ENCODE peak calls at places on chromosomes 4 and X, in four cellular contexts. One of them, this sample, is unnamed.

GRCh38 chr4:149719357-149719756 is 96.3 kb downstream of the IQCM start:
- DNase-seq in mesenchymal stem cell: peak
- DNase-seq in trophoblast cell: no peak
- DNase-seq in neuronal stem cell: no peak
- DNase-seq in this sample: no peak

GRCh38 chr4:19123681-19124080 is 1102.1 kb upstream of the LCORL start:
- DNase-seq in mesenchymal stem cell: no peak
- DNase-seq in trophoblast cell: no peak
- DNase-seq in neuronal stem cell: no peak
- DNase-seq in this sample: no peak

GRCh38 chr4:82643994-82644730 is 82.4 kb upstream of the TMEM150C start:
- DNase-seq in mesenchymal stem cell: no peak
- DNase-seq in trophoblast cell: no peak
- DNase-seq in neuronal stem cell: no peak
- DNase-seq in this sample: no peak

GRCh38 chr4:95360256-95360903 is 188.4 kb downstream of the UNC5C start:
- DNase-seq in mesenchymal stem cell: peak
- DNase-seq in trophoblast cell: no peak
- DNase-seq in neuronal stem cell: no peak
- DNase-seq in this sample: no peak

GRCh38 chr4:47741200-47741599 is 96.7 kb downstream of the CORIN start:
- DNase-seq in mesenchymal stem cell: peak
- DNase-seq in trophoblast cell: no peak
- DNase-seq in neuronal stem cell: no peak
- DNase-seq in this sample: no peak

GRCh38 chr4:168540865-168541607 is 44.2 kb downstream of the PALLD start:
- DNase-seq in mesenchymal stem cell: no peak
- DNase-seq in trophoblast cell: no peak
- DNase-seq in neuronal stem cell: no peak
- DNase-seq in this sample: no peak

GRCh38 chr4:89797117-89797516 is 39.8 kb downstream of the SNCA start:
- DNase-seq in mesenchymal stem cell: peak
- DNase-seq in trophoblast cell: no peak
- DNase-seq in neuronal stem cell: no peak
- DNase-seq in this sample: no peak

GRCh38 chr4:52838729-52839722 is 23.1 kb upstream of the RASL11B start:
- DNase-seq in mesenchymal stem cell: no peak
- DNase-seq in trophoblast cell: no peak
- DNase-seq in neuronal stem cell: no peak
- DNase-seq in this sample: no peak

GRCh38 chr4:135120190-135120589 is 918.6 kb upstream of the PABPC4L start:
- DNase-seq in mesenchymal stem cell: peak
- DNase-seq in trophoblast cell: no peak
- DNase-seq in neuronal stem cell: no peak
- DNase-seq in this sample: no peak

DNA sequence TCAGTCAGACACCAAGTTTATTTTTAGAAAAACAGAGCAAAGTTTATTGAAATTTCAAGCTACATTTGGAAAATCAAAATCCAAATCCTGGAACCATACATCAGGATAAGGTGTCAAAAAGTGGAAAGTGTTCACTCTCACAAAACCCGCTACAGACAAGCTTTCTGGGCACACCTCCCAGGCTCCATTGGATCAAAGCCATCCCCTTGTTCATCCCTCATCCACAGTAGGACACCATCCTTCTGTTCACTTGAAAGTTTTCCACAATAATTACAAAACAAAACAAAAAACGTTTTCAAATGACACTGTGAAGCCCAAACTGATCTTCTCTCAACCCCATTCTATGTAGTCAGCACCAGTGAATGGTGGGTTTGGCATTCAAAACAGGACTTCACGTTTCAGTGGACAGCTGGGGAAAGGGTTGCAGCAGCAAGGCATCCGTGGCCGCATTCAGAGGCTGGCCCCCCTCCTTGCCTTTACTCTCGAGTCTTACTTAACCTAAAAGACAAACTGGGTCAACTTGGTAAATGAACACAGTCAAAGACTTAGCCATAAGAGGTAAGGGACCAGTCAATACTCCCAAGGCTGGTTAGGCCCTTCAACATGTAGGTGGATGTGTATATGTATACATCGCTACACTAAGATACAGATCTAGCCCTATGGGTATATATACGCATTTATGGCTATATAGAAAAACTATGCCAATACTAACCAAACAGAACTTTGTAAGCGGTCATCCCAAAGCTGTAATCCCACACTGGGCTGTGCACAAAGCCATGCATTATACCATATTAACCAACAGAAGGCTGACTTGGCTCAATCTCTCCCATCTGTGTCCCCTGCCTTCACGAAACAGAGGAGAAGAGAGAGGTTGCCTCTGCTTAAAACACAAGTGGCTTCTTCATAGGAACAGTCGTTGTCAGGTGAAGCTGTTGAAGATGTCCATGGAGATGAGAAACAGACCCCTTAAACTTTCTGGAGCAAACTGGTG is 62.1 kb downstream of the TSC22D3 start:
- DNase-seq in mesenchymal stem cell: peak
- DNase-seq in trophoblast cell: no peak
- DNase-seq in neuronal stem cell: no peak
- DNase-seq in this sample: no peak
- H3K27ac ChIP-seq in mesenchymal stem cell: no peak
- H3K27ac ChIP-seq in trophoblast cell: no peak
- H3K27ac ChIP-seq in neuronal stem cell: no peak
- H3K27ac ChIP-seq in this sample: no peak

GRCh38 chr4:85905761-85906160 is 430.8 kb downstream of the ARHGAP24 start:
- DNase-seq in mesenchymal stem cell: no peak
- DNase-seq in trophoblast cell: no peak
- DNase-seq in neuronal stem cell: no peak
- DNase-seq in this sample: no peak
- H2AFZ ChIP-seq in mesenchymal stem cell: no peak
- H2AFZ ChIP-seq in trophoblast cell: no peak
- H2AFZ ChIP-seq in neuronal stem cell: no peak
- H2AFZ ChIP-seq in this sample: no peak

DNA sequence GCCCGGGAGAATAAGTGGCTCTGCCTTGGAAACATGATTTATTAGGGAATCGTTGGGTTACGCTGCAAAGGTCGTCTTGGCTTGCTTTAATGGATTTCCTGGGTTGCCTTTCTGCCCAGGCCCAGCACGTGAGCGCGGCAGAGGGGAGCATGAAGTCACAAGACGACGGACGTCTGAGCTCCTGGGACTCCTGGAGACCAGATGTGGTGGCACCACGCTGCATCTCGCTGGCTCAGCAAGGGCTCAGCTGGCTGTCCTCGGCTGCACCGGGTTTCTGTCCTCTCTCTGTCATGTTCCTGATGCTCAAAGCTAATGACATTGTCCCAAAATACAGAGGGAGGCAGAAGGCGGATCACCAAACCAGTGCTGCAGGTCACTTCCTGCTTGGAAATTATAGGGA is 61.1 kb downstream of the C4orf50 start:
- DNase-seq in mesenchymal stem cell: no peak
- DNase-seq in trophoblast cell: no peak
- DNase-seq in neuronal stem cell: no peak
- DNase-seq in this sample: peak
- H2BK12ac ChIP-seq in mesenchymal stem cell: no peak
- H2BK12ac ChIP-seq in trophoblast cell: no peak
- H2BK12ac ChIP-seq in neuronal stem cell: peak
- H2BK12ac ChIP-seq in this sample: no peak

DNA sequence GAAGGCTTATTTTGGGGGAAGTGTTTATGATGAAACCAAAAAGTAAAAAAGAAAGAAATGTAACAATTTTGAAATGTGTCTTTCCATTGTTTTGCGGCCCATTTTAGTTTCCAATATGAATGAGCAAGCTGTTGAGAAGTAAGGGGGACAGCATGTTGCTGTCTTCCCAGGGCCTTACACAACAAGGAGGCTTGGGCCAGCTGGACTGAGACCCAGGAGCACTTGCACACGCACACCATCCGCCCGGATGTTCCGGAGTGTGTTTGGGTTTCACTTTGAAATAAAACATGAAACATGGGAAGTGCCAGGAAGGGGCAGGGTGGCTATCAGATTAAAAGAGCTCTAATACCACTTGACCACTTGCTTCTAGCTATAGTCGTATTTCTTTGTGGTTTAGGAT is 144.3 kb downstream of the NHS start:
- DNase-seq in mesenchymal stem cell: no peak
- DNase-seq in trophoblast cell: no peak
- DNase-seq in neuronal stem cell: no peak
- DNase-seq in this sample: no peak
- H3K27ac ChIP-seq in mesenchymal stem cell: no peak
- H3K27ac ChIP-seq in trophoblast cell: no peak
- H3K27ac ChIP-seq in neuronal stem cell: no peak
- H3K27ac ChIP-seq in this sample: no peak

GRCh38 chr4:37815591-37815990 is 10.9 kb upstream of the PGM2 start:
- DNase-seq in mesenchymal stem cell: no peak
- DNase-seq in trophoblast cell: no peak
- DNase-seq in neuronal stem cell: no peak
- DNase-seq in this sample: no peak
- H2AFZ ChIP-seq in mesenchymal stem cell: no peak
- H2AFZ ChIP-seq in trophoblast cell: no peak
- H2AFZ ChIP-seq in neuronal stem cell: no peak
- H2AFZ ChIP-seq in this sample: no peak

GRCh38 chr4:2073808-2074481 is 14.8 kb downstream of the NAT8L start:
- DNase-seq in mesenchymal stem cell: no peak
- DNase-seq in trophoblast cell: no peak
- DNase-seq in neuronal stem cell: no peak
- DNase-seq in this sample: peak
- H2BK12ac ChIP-seq in mesenchymal stem cell: no peak
- H2BK12ac ChIP-seq in trophoblast cell: no peak
- H2BK12ac ChIP-seq in neuronal stem cell: no peak
- H2BK12ac ChIP-seq in this sample: no peak

DNA sequence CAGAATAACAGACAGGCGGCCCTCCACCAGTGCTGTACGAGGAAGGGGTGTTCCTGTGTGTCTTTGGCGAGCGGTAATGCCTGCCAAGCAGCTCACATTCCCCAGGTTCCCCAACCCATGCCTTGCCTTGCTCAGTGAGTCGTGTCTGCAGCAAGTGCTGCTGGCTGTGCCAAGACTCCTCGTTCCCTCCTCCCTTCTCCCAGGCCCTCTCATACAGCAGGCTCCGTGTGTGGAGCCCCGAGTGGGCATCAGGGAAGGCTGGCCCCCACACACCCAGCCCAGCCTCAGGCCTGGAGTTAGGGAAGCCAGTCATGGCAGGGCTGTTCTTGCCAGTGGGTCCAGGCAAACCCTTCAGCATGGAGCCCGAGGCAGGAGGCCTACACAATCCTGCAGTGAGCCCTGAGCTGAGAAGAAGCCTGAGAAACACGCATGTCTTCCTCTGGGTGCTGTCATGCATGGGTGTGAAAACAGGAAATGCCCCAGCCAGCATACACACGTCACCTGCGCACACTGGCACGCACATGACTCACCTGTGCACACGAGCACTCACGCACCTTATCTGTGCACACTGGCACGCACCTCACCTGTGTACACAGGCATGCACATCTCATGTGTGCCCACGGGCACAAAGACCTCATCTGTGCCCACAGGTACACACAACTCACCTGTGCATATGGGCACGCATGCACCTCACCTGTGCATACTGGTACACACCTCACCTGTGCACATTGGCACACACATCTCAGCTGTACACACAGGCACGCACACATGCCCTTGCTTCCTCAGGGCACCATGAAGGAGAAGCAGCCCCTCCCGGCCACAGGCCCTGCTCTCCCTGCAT is 238.7 kb downstream of the DHRSX start:
- DNase-seq in mesenchymal stem cell: no peak
- DNase-seq in trophoblast cell: no peak
- DNase-seq in neuronal stem cell: no peak
- DNase-seq in this sample: no peak
- H3K27ac ChIP-seq in mesenchymal stem cell: no peak
- H3K27ac ChIP-seq in trophoblast cell: no peak
- H3K27ac ChIP-seq in neuronal stem cell: no peak
- H3K27ac ChIP-seq in this sample: no peak

GRCh38 chr4:80307774-80308465 is 27.6 kb upstream of the CFAP299 start:
- DNase-seq in mesenchymal stem cell: peak
- DNase-seq in trophoblast cell: no peak
- DNase-seq in neuronal stem cell: no peak
- DNase-seq in this sample: no peak
- H2AFZ ChIP-seq in mesenchymal stem cell: no peak
- H2AFZ ChIP-seq in trophoblast cell: no peak
- H2AFZ ChIP-seq in neuronal stem cell: no peak
- H2AFZ ChIP-seq in this sample: no peak

DNA sequence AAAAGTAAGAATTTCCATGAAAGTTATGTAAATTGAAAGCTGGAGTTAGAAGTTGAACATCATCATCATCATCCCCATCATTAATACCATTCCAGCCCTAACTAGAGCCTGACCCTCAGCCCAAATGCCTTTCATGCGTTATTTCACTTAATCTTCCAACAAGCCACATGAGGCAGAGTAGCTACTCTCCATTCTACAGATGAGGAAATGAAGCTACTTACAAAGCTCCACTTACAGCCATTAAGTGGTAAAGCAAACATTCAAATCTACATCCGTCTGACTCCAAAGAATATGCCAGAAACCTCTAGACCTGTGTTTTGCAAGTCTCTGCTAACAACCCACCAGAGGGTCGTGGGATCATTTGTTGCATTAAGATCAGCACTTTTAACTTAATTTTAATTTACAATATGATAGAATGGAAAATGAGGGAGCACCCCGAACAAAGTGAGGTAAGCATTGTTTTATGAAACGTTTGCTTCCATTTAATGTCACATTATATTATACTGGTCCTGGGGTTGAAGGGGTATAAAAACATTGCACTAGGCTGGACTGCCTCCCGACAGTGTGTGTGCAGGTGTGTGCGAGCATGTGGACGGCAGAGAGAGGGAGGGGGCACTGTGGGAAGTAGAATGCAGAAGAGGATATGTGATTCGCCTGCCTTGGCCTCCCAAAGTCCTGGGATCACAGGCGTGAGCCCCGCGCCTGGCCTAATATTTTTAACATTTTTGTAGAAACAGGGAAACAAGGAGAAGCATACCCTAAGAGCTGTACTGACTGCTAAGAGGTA is 36.2 kb downstream of the IRF2 start:
- DNase-seq in mesenchymal stem cell: no peak
- DNase-seq in trophoblast cell: no peak
- DNase-seq in neuronal stem cell: no peak
- DNase-seq in this sample: no peak
- H2BK12ac ChIP-seq in mesenchymal stem cell: no peak
- H2BK12ac ChIP-seq in trophoblast cell: no peak
- H2BK12ac ChIP-seq in neuronal stem cell: no peak
- H2BK12ac ChIP-seq in this sample: no peak

This sample was measured in H9.